ENCODE peak calls at places on chromosomes 3 and 15, in four cellular contexts. I is WTC11, Y is HepG2, E is K562. S is an unnamed sample.

GRCh38 chr15:40313531-40314398 is 6.0 kb upstream of the PLCB2 start:
- DNase-seq in I (no peak), E (peak; percentile 51), Y (peak; percentile 53), S (no peak)

GRCh38 chr3:173690542-173690941 is 293.0 kb downstream of the NLGN1 start:
- DNase-seq in E (no peak), Y (no peak), I (no peak), S (no peak)

GRCh38 chr3:100880072-100880471 is 113.1 kb downstream of the ABI3BP start:
- DNase-seq in Y (no peak), E (no peak), I (no peak), S (no peak)

GRCh38 chr3:128845695-128846491 is 33.5 kb upstream of the ACAD9 start:
- DNase-seq in E (peak; percentile 86), Y (peak; percentile 60), I (peak; percentile 96), S (peak; percentile 62)

GRCh38 chr3:46706771-46707582 is 5.8 kb downstream of the TMIE start:
- DNase-seq in I (peak; percentile 20), Y (no peak), E (no peak), S (no peak)

GRCh38 chr15:52153900-52154895 is 37.0 kb downstream of the GNB5 start:
- DNase-seq in Y (no peak), I (no peak), E (no peak), S (no peak)

GRCh38 chr3:59101091-59101738 is 51.4 kb upstream of the CFAP20DC start:
- DNase-seq in E (no peak), I (no peak), Y (no peak), S (no peak)

GRCh38 chr3:127536818-127537810 is 53.4 kb downstream of the TPRA1 start:
- DNase-seq in I (peak; percentile 21), Y (no peak), E (no peak), S (no peak)

GRCh38 chr3:193040836-193041672 is 123.4 kb upstream of the MB21D2 start:
- DNase-seq in E (peak; percentile 11), Y (peak; percentile 24), I (no peak), S (peak; percentile 15)

GRCh38 chr3:195139091-195139875 is 131.7 kb downstream of the XXYLT1 start:
- DNase-seq in E (no peak), I (no peak), Y (no peak), S (no peak)

GRCh38 chr15:40721716-40722115 is 26.7 kb downstream of the RAD51 start:
- DNase-seq in Y (no peak), I (no peak), E (no peak), S (no peak)

GRCh38 chr15:58489289-58489688 is 57.5 kb downstream of the LIPC start:
- DNase-seq in I (no peak), E (no peak), Y (no peak), S (no peak)

GRCh38 chr3:53816430-53816829 is 29.8 kb downstream of the CHDH start:
- DNase-seq in I (no peak), E (no peak), Y (no peak), S (no peak)

GRCh38 chr15:40354408-40355171 is 3.4 kb upstream of the DISP2 start:
- DNase-seq in Y (no peak), E (peak; percentile 61), I (peak; percentile 61), S (no peak)

GRCh38 chr3:48440590-48440958 is 517 bp downstream of the TMA7 start:
- DNase-seq in Y (no peak), I (no peak), E (no peak), S (no peak)

GRCh38 chr3:68631810-68632545 is 300.4 kb downstream of the TAFA4 start:
- DNase-seq in E (no peak), I (peak; percentile 45), Y (no peak), S (no peak)

GRCh38 chr15:45221053-45221599 is 30.9 kb upstream of the SLC28A2 start:
- DNase-seq in E (no peak), Y (no peak), I (no peak), S (no peak)

GRCh38 chr15:59306520-59307163 is 66.0 kb downstream of the MYO1E start:
- DNase-seq in I (no peak), Y (no peak), E (no peak), S (no peak)

GRCh38 chr15:66294157-66294931 is 976 bp downstream of the DIS3L start:
- DNase-seq in Y (peak; percentile 33), E (peak; percentile 63), I (no peak), S (peak; percentile 67)

GRCh38 chr15:101530224-101530958 is 40.9 kb upstream of the PCSK6 start:
- DNase-seq in I (no peak), E (no peak), Y (no peak), S (no peak)

GRCh38 chr3:179768080-179768479 is 115.2 kb downstream of the USP13 start:
- DNase-seq in I (peak; percentile 53), E (peak; percentile 61), Y (no peak), S (peak; percentile 22)

DNA sequence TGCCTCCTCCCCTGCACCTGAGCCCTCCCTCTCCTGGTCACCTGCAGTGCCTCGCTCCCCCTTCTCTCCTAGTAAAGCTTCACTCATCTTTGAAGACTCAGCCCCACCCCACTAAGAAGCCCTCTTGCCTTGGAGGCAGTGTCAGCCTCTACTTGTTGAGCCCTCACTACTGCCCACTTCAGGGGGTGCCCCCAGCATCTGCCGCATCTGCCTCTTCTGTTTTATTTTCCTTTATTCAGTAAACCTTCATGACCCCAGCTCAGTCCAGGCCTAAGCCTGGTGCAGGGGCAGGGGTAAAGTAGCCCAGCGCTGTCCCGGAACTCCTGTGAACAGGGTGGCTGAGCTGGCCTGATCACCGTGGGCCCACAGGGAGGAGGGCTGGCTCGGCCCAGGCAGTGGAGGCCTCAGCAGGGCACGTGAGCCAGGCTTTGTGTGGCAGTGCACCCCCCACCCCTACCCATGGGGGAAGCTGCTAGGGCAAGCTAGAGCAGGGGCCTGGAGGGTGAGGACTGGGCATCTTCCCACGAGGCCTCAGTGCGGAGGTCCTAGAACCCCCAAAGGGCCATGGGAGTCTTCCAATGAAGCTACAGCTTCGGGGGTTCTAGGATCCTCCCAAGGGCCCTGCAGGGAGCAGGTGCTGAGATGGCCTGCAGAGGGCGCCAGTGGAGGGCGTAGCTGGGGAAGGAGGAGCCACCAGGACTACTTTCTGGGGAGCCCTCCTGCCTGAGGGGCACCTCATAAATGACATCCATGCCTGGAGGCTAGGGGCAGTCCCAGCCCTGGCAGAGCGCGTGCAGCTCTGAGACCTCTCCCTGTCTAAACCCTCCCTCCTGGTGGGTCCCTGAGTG is 36.1 kb downstream of the TSPAN3 start:
- DNase-seq in E (peak; percentile 52), Y (no peak), I (peak; percentile 83), S (no peak)
- TF ChIP-seq NR3C1 in E (no peak), Y (no peak), I (no peak), S (no peak)

DNA sequence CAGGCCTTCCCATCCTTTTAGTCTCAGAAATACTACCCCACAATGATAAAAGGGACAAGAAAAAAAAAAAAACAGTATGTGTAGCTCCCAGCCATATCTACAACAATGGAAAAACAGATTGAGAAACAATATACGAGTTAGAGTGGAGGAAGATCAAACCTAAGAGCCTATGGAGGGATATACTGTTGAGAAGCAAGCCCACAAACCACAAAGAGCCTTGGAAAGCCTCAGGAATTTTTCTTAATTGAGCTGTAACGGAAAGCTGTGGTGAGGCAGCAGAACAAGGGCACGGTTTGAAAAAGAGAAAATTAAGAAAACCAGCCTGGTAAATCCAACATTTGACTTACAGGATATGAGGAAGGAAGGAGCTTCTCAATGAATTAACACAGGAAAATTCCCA is 21.4 kb downstream of the KPNA1 start:
- DNase-seq in E (no peak), I (no peak), Y (no peak), S (no peak)
- TF ChIP-seq NR3C1 in E (no peak), I (no peak), Y (no peak), S (no peak)

GRCh38 chr15:92638709-92639365 is 16.7 kb downstream of the FAM174B start:
- DNase-seq in E (no peak), I (no peak), Y (no peak), S (no peak)

GRCh38 chr15:92636950-92637481 is 18.6 kb downstream of the FAM174B start:
- DNase-seq in I (peak; percentile 82), Y (no peak), E (no peak), S (no peak)

GRCh38 chr15:92637621-92638020 is 18.0 kb downstream of the FAM174B start:
- DNase-seq in Y (no peak), E (no peak), I (no peak), S (no peak)

GRCh38 chr15:92636401-92636949 is 19.1 kb downstream of the FAM174B start:
- DNase-seq in I (no peak), E (no peak), Y (no peak), S (no peak)

GRCh38 chr15:92638291-92638708 is 17.3 kb downstream of the FAM174B start:
- DNase-seq in E (no peak), I (no peak), Y (peak; percentile 16), S (no peak)
- TF ChIP-seq NR3C1 in E (no peak), I (no peak), Y (no peak), S (no peak)

GRCh38 chr3:75321060-75321459 is 343.1 kb upstream of the FRG2C start:
- DNase-seq in E (no peak), I (no peak), Y (no peak), S (no peak)
- TF ChIP-seq NR3C1 in E (no peak), I (no peak), Y (no peak), S (no peak)

GRCh38 chr3:150890320-150890719 is 14.9 kb downstream of the MINDY4B start:
- DNase-seq in E (no peak), Y (no peak), I (no peak), S (no peak)

GRCh38 chr3:150885535-150885934 is 19.7 kb downstream of the MINDY4B start:
- DNase-seq in E (no peak), I (no peak), Y (no peak), S (no peak)

GRCh38 chr3:150890831-150891230 is 14.4 kb downstream of the MINDY4B start:
- DNase-seq in E (no peak), Y (no peak), I (no peak), S (no peak)

GRCh38 chr3:150889105-150889504 is 16.1 kb downstream of the MINDY4B start:
- DNase-seq in I (no peak), E (no peak), Y (no peak), S (no peak)

GRCh38 chr3:150887031-150887430 is 18.2 kb downstream of the MINDY4B start:
- DNase-seq in Y (no peak), E (no peak), I (no peak), S (no peak)
- TF ChIP-seq NR3C1 in Y (no peak), E (no peak), I (no peak), S (no peak)

GRCh38 chr3:8625991-8626390 is 18.6 kb downstream of the SSUH2 start:
- DNase-seq in Y (no peak), E (no peak), I (no peak), S (no peak)
- TF ChIP-seq NR3C1 in Y (no peak), E (no peak), I (no peak), S (no peak)

GRCh38 chr3:135621184-135621931 is 344.2 kb upstream of the PPP2R3A start:
- DNase-seq in E (no peak), I (peak; percentile 30), Y (no peak), S (no peak)

GRCh38 chr3:135622215-135622614 is 343.3 kb upstream of the PPP2R3A start:
- DNase-seq in E (no peak), Y (no peak), I (no peak), S (no peak)

GRCh38 chr3:135623558-135623957 is 342.0 kb upstream of the PPP2R3A start:
- DNase-seq in I (no peak), E (no peak), Y (no peak), S (no peak)

GRCh38 chr3:135622657-135623056 is 342.9 kb upstream of the PPP2R3A start:
- DNase-seq in I (no peak), Y (no peak), E (no peak), S (no peak)

DNA sequence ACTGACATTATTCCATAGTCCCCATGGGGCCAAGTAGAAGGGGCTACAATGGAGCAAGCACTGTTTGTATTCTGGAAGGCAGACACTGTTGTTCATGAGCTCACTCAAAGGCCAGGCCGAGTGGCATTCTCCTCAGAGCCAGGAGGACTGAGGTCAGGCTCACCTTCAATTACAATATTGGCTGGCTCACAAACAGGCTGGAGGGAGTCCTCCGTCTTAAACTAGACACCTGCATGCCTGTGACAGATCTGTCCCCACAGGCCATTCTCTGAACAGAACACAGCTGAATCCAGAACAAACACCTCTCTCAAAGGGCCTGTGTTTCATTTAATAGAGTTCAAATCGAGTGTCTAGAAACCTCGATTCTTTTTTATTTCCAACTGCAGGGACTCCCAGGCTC is 347.4 kb upstream of the PPP2R3A start:
- DNase-seq in Y (no peak), E (no peak), I (no peak), S (no peak)
- TF ChIP-seq NR3C1 in Y (no peak), E (no peak), I (no peak), S (no peak)

S was measured in A549.